ENCODE peak calls at places on chromosome X, in six cellular contexts. A, L, W, C, U and N are unnamed samples.

GRCh38 chrX:10015711-10016515 is 48.8 kb downstream of the CLDN34 start:
- DNase-seq in A (peak), L (no peak), W (peak), C (no peak), U (peak), N (no peak)

GRCh38 chrX:121084903-121085611 is 37.6 kb downstream of the GLUD2 start:
- DNase-seq in A (no peak), L (no peak), W (peak), C (no peak), U (no peak), N (no peak)

GRCh38 chrX:5681159-5681558 is 547.5 kb downstream of the NLGN4X start:
- DNase-seq in A (no peak), L (peak), W (peak), C (no peak), U (no peak), N (peak)

GRCh38 chrX:131677655-131678628 is 134.1 kb downstream of the OR13H1 start:
- DNase-seq in A (peak), L (peak), W (peak), C (peak), U (peak), N (peak)

GRCh38 chrX:30865020-30865419 is 24.0 kb downstream of the TAB3 start:
- DNase-seq in A (no peak), L (peak), W (peak), C (no peak), U (peak), N (peak)

GRCh38 chrX:134459683-134460004 is 321 bp upstream of the HPRT1 start:
- DNase-seq in A (no peak), L (no peak), W (peak), C (no peak), U (no peak), N (no peak)

GRCh38 chrX:103571121-103571520 is 14.2 kb upstream of the TCEAL4 start:
- DNase-seq in A (no peak), L (no peak), W (no peak), C (no peak), U (no peak), N (no peak)

GRCh38 chrX:14356401-14356800 is 172.9 kb upstream of the GLRA2 start:
- DNase-seq in A (no peak), L (no peak), W (no peak), C (no peak), U (no peak), N (no peak)

GRCh38 chrX:78357342-78358055 is 30.1 kb upstream of the CYSLTR1 start:
- DNase-seq in A (no peak), L (no peak), W (peak), C (no peak), U (peak), N (no peak)

GRCh38 chrX:136209016-136209738 is 42.0 kb downstream of the MAP7D3 start:
- DNase-seq in A (no peak), L (no peak), W (peak), C (no peak), U (peak), N (peak)

GRCh38 chrX:131792789-131793462 is 230.2 kb upstream of the STK26 start:
- DNase-seq in A (no peak), L (no peak), W (peak), C (peak), U (no peak), N (peak)

GRCh38 chrX:1205681-1206611 is 6.5 kb downstream of the CRLF2 start:
- DNase-seq in A (peak), L (peak), W (no peak), C (no peak), U (peak), N (peak)

GRCh38 chrX:55118574-55118973 is 29.8 kb downstream of the PAGE2 start:
- DNase-seq in A (no peak), L (no peak), W (no peak), C (no peak), U (no peak), N (no peak)

GRCh38 chrX:153365670-153366069 is 31.7 kb downstream of the ZNF275 start:
- DNase-seq in A (no peak), L (no peak), W (no peak), C (no peak), U (no peak), N (no peak)

GRCh38 chrX:104253567-104254441 is 929 bp downstream of the ESX1 start:
- DNase-seq in A (peak), L (no peak), W (no peak), C (no peak), U (peak), N (no peak)

GRCh38 chrX:27915617-27916016 is 65.6 kb downstream of the DCAF8L1 start:
- DNase-seq in A (no peak), L (no peak), W (peak), C (no peak), U (no peak), N (no peak)

GRCh38 chrX:38117485-38117884 is 103.2 kb downstream of the SRPX start:
- DNase-seq in A (no peak), L (no peak), W (peak), C (no peak), U (no peak), N (no peak)

GRCh38 chrX:123814343-123814742 is 45.5 kb upstream of the XIAP start:
- DNase-seq in A (no peak), L (peak), W (peak), C (no peak), U (no peak), N (peak)

GRCh38 chrX:116239944-116240391 is 69.4 kb downstream of the AGTR2 start:
- DNase-seq in A (no peak), L (no peak), W (peak), C (no peak), U (no peak), N (no peak)

GRCh38 chrX:66635360-66635759 is 3.5 kb downstream of the EDA2R start:
- DNase-seq in A (no peak), L (no peak), W (peak), C (peak), U (no peak), N (no peak)

GRCh38 chrX:103793541-103793932 is 16.9 kb downstream of the PLP1 start:
- DNase-seq in A (no peak), L (no peak), W (no peak), C (no peak), U (no peak), N (no peak)

GRCh38 chrX:46754450-46755075 is 4.4 kb downstream of the SLC9A7 start:
- DNase-seq in A (no peak), L (no peak), W (peak), C (no peak), U (no peak), N (no peak)

GRCh38 chrX:155857561-155857960 is 23.6 kb upstream of the VAMP7 start:
- DNase-seq in A (no peak), L (peak), W (peak), C (no peak), U (no peak), N (peak)

GRCh38 chrX:40644821-40645358 is 2.5 kb downstream of the CXorf38 start:
- DNase-seq in A (no peak), L (peak), W (peak), C (peak), U (peak), N (peak)

GRCh38 chrX:17440258-17440657 is 65.3 kb downstream of the NHS start:
- DNase-seq in A (no peak), L (no peak), W (no peak), C (no peak), U (no peak), N (no peak)

GRCh38 chrX:111041018-111041462 is 55.0 kb upstream of the PAK3 start:
- DNase-seq in A (no peak), L (no peak), W (peak), C (no peak), U (no peak), N (no peak)

GRCh38 chrX:95893632-95894031 is 791.0 kb upstream of the DIAPH2 start:
- DNase-seq in A (no peak), L (no peak), W (no peak), C (no peak), U (no peak), N (no peak)

GRCh38 chrX:70096052-70096451 is 33.8 kb downstream of the OTUD6A start:
- DNase-seq in A (no peak), L (peak), W (peak), C (no peak), U (no peak), N (peak)

GRCh38 chrX:108312011-108312410 is 126.2 kb downstream of the COL4A6 start:
- DNase-seq in A (no peak), L (no peak), W (no peak), C (no peak), U (no peak), N (no peak)

GRCh38 chrX:1246816-1247215 is 21.8 kb upstream of the CSF2RA start:
- DNase-seq in A (peak), L (peak), W (peak), C (no peak), U (peak), N (peak)

GRCh38 chrX:149469406-149469805 is 35.7 kb downstream of the IDS start:
- DNase-seq in A (no peak), L (no peak), W (peak), C (no peak), U (no peak), N (no peak)

GRCh38 chrX:154539077-154539476 is 7.6 kb downstream of the G6PD start:
- DNase-seq in A (no peak), L (no peak), W (peak), C (no peak), U (no peak), N (no peak)

GRCh38 chrX:143306991-143307965 is 210.0 kb downstream of the SPANXN3 start:
- DNase-seq in A (no peak), L (peak), W (peak), C (no peak), U (no peak), N (peak)

GRCh38 chrX:19724409-19724808 is 163.0 kb downstream of the SH3KBP1 start:
- DNase-seq in A (no peak), L (no peak), W (no peak), C (no peak), U (no peak), N (no peak)

GRCh38 chrX:54280466-54280865 is 77.4 kb downstream of the WNK3 start:
- DNase-seq in A (no peak), L (no peak), W (no peak), C (no peak), U (no peak), N (no peak)

GRCh38 chrX:103656623-103657022 is 27.8 kb downstream of the TCEAL1 start:
- DNase-seq in A (no peak), L (peak), W (no peak), C (peak), U (no peak), N (no peak)

GRCh38 chrX:118534716-118535493 is 39.3 kb downstream of the DOCK11 start:
- DNase-seq in A (no peak), L (no peak), W (no peak), C (no peak), U (no peak), N (no peak)

GRCh38 chrX:150162141-150162540 is 201.0 kb upstream of the MAMLD1 start:
- DNase-seq in A (no peak), L (peak), W (peak), C (no peak), U (no peak), N (no peak)